ENCODE peak calls at places on chromosome 20, in four cellular contexts. W is activated naive CD8-positive, alpha-beta T cell treated with anti-CD3 and anti-CD28 coated beads for 36 hours; C is brain pericyte; Y is activated CD4-positive, alpha-beta T cell treated with anti-CD3 and anti-CD28 coated beads, Interleukin-2, amount 50 U/mL, for 48 hours. B is an unnamed sample.

GRCh38 chr20:20012517-20012916 is 4.6 kb upstream of the NAA20 start:
- DNase-seq in W (no peak), C (no peak), Y (no peak), B (no peak)

GRCh38 chr20:18005990-18006364 is 37.2 kb downstream of the MGME1 start:
- DNase-seq in W (no peak), C (peak; percentile 31), Y (no peak), B (no peak)

GRCh38 chr20:38804682-38805501 is 605 bp upstream of the PPP1R16B start:
- DNase-seq in W (peak; percentile 77), Y (peak; percentile 75), C (no peak), B (no peak)

GRCh38 chr20:53037621-53038020 is 65.5 kb downstream of the TSHZ2 start:
- DNase-seq in W (no peak), Y (no peak), C (no peak), B (no peak)

GRCh38 chr20:59027746-59028320 is 4.3 kb downstream of the ATP5F1E start:
- DNase-seq in Y (no peak), C (no peak), W (no peak), B (no peak)

GRCh38 chr20:20457392-20458126 is 89.7 kb downstream of the INSM1 start:
- DNase-seq in C (peak; percentile 39), Y (peak; percentile 41), W (no peak), B (no peak)

GRCh38 chr20:9079038-9079731 is 10.3 kb downstream of the PLCB4 start:
- DNase-seq in W (no peak), Y (no peak), C (no peak), B (no peak)

GRCh38 chr20:35058184-35058583 is 34.4 kb downstream of the TRPC4AP start:
- DNase-seq in Y (no peak), C (no peak), W (no peak), B (no peak)

GRCh38 chr20:37308098-37309050 is 18.9 kb downstream of the MANBAL start:
- DNase-seq in W (no peak), C (no peak), Y (peak; percentile 16), B (no peak)

GRCh38 chr20:16064991-16065707 is 508.1 kb downstream of the KIF16B start:
- DNase-seq in Y (no peak), W (no peak), C (no peak), B (no peak)

GRCh38 chr20:19992996-19993908 is 23.9 kb upstream of the NAA20 start:
- DNase-seq in W (no peak), Y (no peak), C (no peak), B (no peak)

GRCh38 chr20:64140956-64141355 is 23.3 kb upstream of the MYT1 start:
- DNase-seq in W (no peak), Y (no peak), C (no peak), B (no peak)

GRCh38 chr20:63191400-63191799 is 24.5 kb downstream of the YTHDF1 start:
- DNase-seq in C (no peak), Y (no peak), W (no peak), B (no peak)

GRCh38 chr20:57211949-57212889 is 54.2 kb downstream of the BMP7 start:
- DNase-seq in C (peak; percentile 6), Y (no peak), W (no peak), B (peak; percentile 65)

GRCh38 chr20:8330316-8330784 is 198.3 kb downstream of the PLCB1 start:
- DNase-seq in Y (no peak), W (no peak), C (no peak), B (no peak)

GRCh38 chr20:48350291-48350988 is 477.4 kb downstream of the PREX1 start:
- DNase-seq in W (no peak), C (no peak), Y (no peak), B (no peak)

GRCh38 chr20:20611165-20611564 is 101.3 kb downstream of the RALGAPA2 start:
- DNase-seq in Y (no peak), C (no peak), W (no peak), B (no peak)

GRCh38 chr20:41124451-41125094 is 12.8 kb upstream of the PLCG1 start:
- DNase-seq in W (no peak), C (no peak), Y (no peak), B (no peak)

GRCh38 chr20:38973546-38974120 is 11.5 kb downstream of the DHX35 start:
- DNase-seq in W (no peak), C (peak; percentile 27), Y (no peak), B (no peak)

GRCh38 chr20:13220194-13220856 is 749 bp upstream of the ISM1 start:
- DNase-seq in W (peak; percentile 41), C (peak; percentile 11), Y (peak; percentile 41), B (no peak)

GRCh38 chr20:44135811-44136204 is 51.2 kb downstream of the JPH2 start:
- DNase-seq in C (no peak), W (no peak), Y (no peak), B (no peak)

GRCh38 chr20:44642203-44643153 is 9.0 kb downstream of the ADA start:
- DNase-seq in Y (peak; percentile 40), W (peak; percentile 12), C (peak; percentile 76), B (peak; percentile 77)

GRCh38 chr20:4898282-4898681 is 103.0 kb downstream of the SLC23A2 start:
- DNase-seq in C (peak; percentile 16), Y (no peak), W (no peak), B (peak; percentile 23)

GRCh38 chr20:3818155-3819151 is 1.9 kb upstream of the AP5S1 start:
- DNase-seq in Y (peak; percentile 41), C (no peak), W (no peak), B (peak; percentile 47)

GRCh38 chr20:35776513-35777101 is 4.8 kb downstream of the PHF20 start:
- DNase-seq in Y (no peak), W (no peak), C (no peak), B (no peak)